ENCODE peak calls at places on chromosomes 13 and 19, in seven cellular contexts. P, U, O, Z, C, A and Q are unnamed samples.

GRCh38 chr19:2663920-2664571 is 38.4 kb downstream of the GNG7 start:
- DNase-seq in P (no peak), U (no peak), O (no peak), Z (no peak), C (no peak), A (no peak), Q (no peak)

GRCh38 chr19:927044-927706 is 1.3 kb downstream of the ARID3A start:
- DNase-seq in P (no peak), U (no peak), O (peak; percentile 34), Z (no peak), C (no peak), A (no peak), Q (no peak)

GRCh38 chr13:19061278-19061677 is 120.3 kb downstream of the TUBA3C start:
- DNase-seq in P (no peak), U (no peak), O (no peak), Z (no peak), C (no peak), A (no peak), Q (no peak)

GRCh38 chr19:11106477-11106876 is 17.2 kb downstream of the LDLR start:
- DNase-seq in P (no peak), U (no peak), O (no peak), Z (no peak), C (no peak), A (no peak), Q (no peak)

GRCh38 chr19:57004418-57004817 is 115.4 kb upstream of the USP29 start:
- DNase-seq in P (no peak), U (no peak), O (no peak), Z (no peak), C (no peak), A (no peak), Q (no peak)

GRCh38 chr13:91154954-91155353 is 192.5 kb upstream of the MIR17HG start:
- DNase-seq in P (no peak), U (no peak), O (no peak), Z (no peak), C (no peak), A (no peak), Q (no peak)

GRCh38 chr19:55210120-55210493 is 806 bp upstream of the PTPRH start:
- DNase-seq in P (peak; percentile 98), U (peak; percentile 88), O (peak; percentile 96), Z (peak; percentile 91), C (no peak), A (peak; percentile 99), Q (peak; percentile 83)

GRCh38 chr13:35489050-35489449 is 12.6 kb upstream of the MAB21L1 start:
- DNase-seq in P (no peak), U (no peak), O (no peak), Z (no peak), C (no peak), A (no peak), Q (no peak)

GRCh38 chr19:20162821-20163220 is 4.2 kb upstream of the ZNF486 start:
- DNase-seq in P (no peak), U (no peak), O (no peak), Z (no peak), C (no peak), A (no peak), Q (no peak)

GRCh38 chr13:84050551-84050950 is 168.3 kb upstream of the SLITRK1 start:
- DNase-seq in P (peak; percentile 80), U (no peak), O (no peak), Z (no peak), C (no peak), A (peak; percentile 2), Q (no peak)

GRCh38 chr13:42388326-42388725 is 116.4 kb downstream of the AKAP11 start:
- DNase-seq in P (no peak), U (no peak), O (no peak), Z (no peak), C (no peak), A (no peak), Q (no peak)

GRCh38 chr13:78147905-78148304 is 229.3 kb upstream of the EDNRB start:
- DNase-seq in P (peak; percentile 92), U (no peak), O (peak; percentile 87), Z (no peak), C (no peak), A (peak; percentile 61), Q (peak; percentile 11)

GRCh38 chr19:3604987-3605343 is 1.7 kb downstream of the TBXA2R start:
- DNase-seq in P (no peak), U (no peak), O (no peak), Z (no peak), C (no peak), A (no peak), Q (no peak)

GRCh38 chr19:48713041-48713863 is 6.3 kb downstream of the MAMSTR start:
- DNase-seq in P (peak; percentile 27), U (no peak), O (no peak), Z (peak; percentile 94), C (no peak), A (no peak), Q (no peak)

GRCh38 chr13:48585456-48585840 is 52.6 kb upstream of the RCBTB2 start:
- DNase-seq in P (peak; percentile 82), U (peak; percentile 12), O (peak; percentile 75), Z (no peak), C (no peak), A (peak; percentile 89), Q (no peak)

GRCh38 chr13:99911965-99912566 is 59.5 kb downstream of the ZIC5 start:
- DNase-seq in P (no peak), U (no peak), O (no peak), Z (no peak), C (no peak), A (no peak), Q (no peak)

GRCh38 chr19:5824791-5825577 is 14.5 kb downstream of the FUT6 start:
- DNase-seq in P (no peak), U (no peak), O (no peak), Z (no peak), C (no peak), A (no peak), Q (no peak)

GRCh38 chr19:5820785-5821184 is 15.9 kb downstream of the NRTN start:
- DNase-seq in P (no peak), U (no peak), O (no peak), Z (no peak), C (no peak), A (no peak), Q (no peak)

GRCh38 chr19:5822181-5822844 is 17.2 kb downstream of the FUT6 start:
- DNase-seq in P (no peak), U (no peak), O (no peak), Z (no peak), C (no peak), A (no peak), Q (no peak)

GRCh38 chr19:5821521-5822180 is 16.8 kb downstream of the NRTN start:
- DNase-seq in P (no peak), U (no peak), O (no peak), Z (no peak), C (no peak), A (no peak), Q (no peak)

DNA sequence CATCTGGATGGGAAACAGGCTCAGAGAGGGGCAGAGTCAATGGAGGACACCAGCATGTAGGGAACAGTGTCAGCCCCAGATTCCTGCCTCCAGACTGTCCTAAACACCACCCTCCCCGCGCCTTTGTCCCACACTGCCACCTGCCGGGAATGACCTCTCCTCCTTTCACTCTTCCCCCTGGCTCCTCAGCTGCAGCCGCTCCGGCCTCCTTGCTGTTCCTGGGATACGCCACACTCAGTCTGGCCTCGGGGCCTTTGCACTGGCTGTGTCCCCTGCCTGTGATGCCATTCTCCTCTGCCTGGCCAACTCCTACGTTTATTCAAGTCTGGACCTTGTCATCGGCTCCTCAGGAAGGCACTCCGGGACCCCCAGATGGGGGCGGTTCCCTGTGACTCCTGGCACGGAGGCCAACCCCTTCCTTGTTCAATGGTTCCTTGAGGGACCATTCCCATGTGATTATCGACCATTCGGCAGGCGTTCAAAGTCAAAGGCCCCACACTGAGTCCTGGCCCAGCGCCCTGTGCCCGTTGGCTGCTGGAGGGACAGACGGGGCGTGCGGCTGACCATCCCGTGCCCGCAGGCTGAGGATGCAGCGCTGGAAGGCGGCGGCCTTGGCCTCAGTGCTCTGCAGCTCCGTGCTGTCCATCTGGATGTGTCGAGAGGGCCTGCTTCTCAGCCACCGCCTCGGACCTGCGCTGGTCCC is 15.8 kb downstream of the FUT6 start:
- DNase-seq in P (no peak), U (no peak), O (no peak), Z (peak; percentile 53), C (no peak), A (peak; percentile 65), Q (no peak)
- TF ChIP-seq CTCF in P (no peak), U (peak; percentile 81), O (peak; percentile 40), Z (peak; percentile 51), C (no peak), A (peak; percentile 69), Q (no peak)

GRCh38 chr13:114017028-114017630 is 43.3 kb upstream of the C13orf46 start:
- DNase-seq in P (peak; percentile 42), U (no peak), O (peak; percentile 50), Z (peak; percentile 19), C (no peak), A (peak; percentile 27), Q (no peak)
- TF ChIP-seq CTCF in P (peak; percentile 16), U (no peak), O (peak; percentile 40), Z (no peak), C (no peak), A (peak; percentile 43), Q (no peak)

DNA sequence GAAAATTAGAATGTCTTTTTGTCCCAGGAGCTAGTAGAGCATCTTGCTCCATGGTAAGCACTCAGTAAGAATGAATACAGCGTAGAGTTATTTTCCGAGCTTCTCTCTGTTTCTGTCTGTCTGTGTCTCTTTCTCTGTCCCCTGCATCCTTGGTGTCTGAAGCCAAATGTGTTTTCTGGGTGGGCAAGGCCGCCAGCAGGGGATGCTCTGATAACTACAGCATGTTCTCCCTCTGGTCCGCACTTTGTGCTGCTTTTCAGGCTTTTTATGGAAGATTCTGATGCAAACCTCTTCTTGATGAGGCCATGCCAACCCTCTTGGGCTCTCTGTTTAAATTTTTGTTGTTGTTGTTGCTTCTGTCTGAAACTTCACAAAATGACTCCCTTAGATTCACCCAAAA is 142.8 kb upstream of the UBL3 start:
- DNase-seq in P (no peak), U (no peak), O (no peak), Z (no peak), C (no peak), A (no peak), Q (no peak)
- TF ChIP-seq CTCF in P (no peak), U (no peak), O (no peak), Z (no peak), C (no peak), A (no peak), Q (no peak)

GRCh38 chr19:40862333-40862732 is 12.1 kb upstream of the CYP2A6 start:
- DNase-seq in P (no peak), U (no peak), O (no peak), Z (no peak), C (no peak), A (no peak), Q (no peak)
- TF ChIP-seq CTCF in P (no peak), U (no peak), O (no peak), Z (no peak), C (no peak), A (no peak), Q (no peak)

DNA sequence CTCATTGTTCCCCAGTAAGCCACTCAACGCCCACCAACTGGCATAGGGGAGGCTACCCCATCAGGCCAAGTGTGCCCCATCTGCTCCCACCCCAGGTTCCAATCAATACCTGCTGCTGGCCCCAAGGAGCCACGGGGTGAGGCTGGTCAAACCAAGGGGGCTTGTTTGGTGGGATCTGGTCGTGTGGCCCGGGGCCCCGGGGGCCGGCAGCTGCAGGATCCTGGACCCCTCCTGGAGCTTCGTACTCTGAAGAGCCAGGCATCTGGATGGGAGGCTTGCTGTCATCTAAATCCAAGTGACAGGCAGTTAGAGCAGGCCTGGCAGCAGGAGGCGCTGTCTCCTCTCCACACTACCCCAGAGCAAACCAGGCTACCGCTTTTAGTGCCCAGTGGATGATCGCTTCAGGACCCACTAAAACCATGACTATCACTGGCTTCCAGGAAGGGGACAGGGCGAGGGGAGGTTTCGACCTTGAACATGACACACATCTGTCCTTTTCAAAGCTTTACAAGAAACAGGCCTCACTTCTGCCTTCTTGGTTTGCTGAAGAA is 14.2 kb downstream of the CHERP start:
- DNase-seq in P (no peak), U (no peak), O (no peak), Z (no peak), C (peak; percentile 18), A (peak; percentile 25), Q (no peak)
- TF ChIP-seq CTCF in P (peak; percentile 16), U (no peak), O (peak; percentile 32), Z (peak; percentile 24), C (peak; percentile 42), A (peak; percentile 76), Q (no peak)